ENCODE peak calls at places on chromosomes 4 and X, in eight cellular contexts. K is mammary epithelial cell; Q is neural crest cell; M is HFFc6; U is stimulated activated CD8-positive, alpha-beta memory T cell treated with anti-CD3 and anti-CD28 coated beads, Interleukin-4, amount 100 ng/mL, for 48 hours; L is NCI-H1436; G is NCI-H2029; C is activated T-cell treated with anti-CD3 and anti-CD28 coated beads, Interleukin-2, amount 50 U/mL, for 4 hours. R is an unnamed sample.

GRCh38 chr4:54746228-54746627 is 88.5 kb downstream of the KIT start:
- DNase-seq in K (peak), Q (no peak), M (peak), U (no peak), L (no peak), G (no peak), C (no peak), R (peak)

GRCh38 chrX:53186363-53186762 is 38.6 kb downstream of the KDM5C start:
- DNase-seq in K (peak), Q (no peak), M (peak), U (peak), L (no peak), G (no peak), C (no peak), R (peak)

GRCh38 chr4:23091674-23092073 is 398.9 kb downstream of the GBA3 start:
- DNase-seq in K (no peak), Q (no peak), M (no peak), U (no peak), L (no peak), G (no peak), C (no peak), R (no peak)

GRCh38 chr4:68407868-68408190 is 39.4 kb upstream of the TMPRSS11E start:
- DNase-seq in K (no peak), Q (no peak), M (no peak), U (no peak), L (no peak), G (no peak), C (no peak), R (no peak)

GRCh38 chrX:129876734-129877395 is 29.1 kb upstream of the UTP14A start:
- DNase-seq in K (peak), Q (no peak), M (peak), U (no peak), L (no peak), G (peak), C (no peak), R (no peak)

GRCh38 chrX:104469771-104470170 is 96.2 kb upstream of the IL1RAPL2 start:
- DNase-seq in K (no peak), Q (no peak), M (no peak), U (no peak), L (no peak), G (no peak), C (no peak), R (no peak)

GRCh38 chr4:104719539-104720230 is 225.0 kb upstream of the CXXC4 start:
- DNase-seq in K (no peak), Q (no peak), M (no peak), U (no peak), L (no peak), G (no peak), C (no peak), R (no peak)

GRCh38 chrX:154718607-154719006 is 32.3 kb downstream of the GAB3 start:
- DNase-seq in K (no peak), Q (no peak), M (no peak), U (no peak), L (no peak), G (no peak), C (no peak), R (no peak)

R was measured in stimulated activated naive CD8-positive, alpha-beta T cell treated with anti-CD3 and anti-CD28 coated beads, Interleukin-15, Interleukin-2, amounts not matched to agents 100 U/mL and 50 U/mL, for 24 hours.